ENCODE peak calls at places on chromosomes 6 and 20, in nine cellular contexts. C is OCI-LY7, I is prostate gland, L is pancreas, H is fibroblast of lung, S is left ventricle myocardium inferior, U is astrocyte, V is cardiac muscle cell, B is ascending aorta. W is an unnamed sample.

GRCh38 chr20:32914031-32914430 is 55.3 kb downstream of the EFCAB8 start:
- DNase-seq in C (no peak), I (no peak), L (no peak), H (no peak), S (no peak), U (no peak), V (no peak), B (no peak), W (peak; percentile 20)

GRCh38 chr20:57413990-57414389 is 22.8 kb downstream of the RBM38 start:
- DNase-seq in C (no peak), I (no peak), L (no peak), H (no peak), S (no peak), U (no peak), V (no peak), B (no peak), W (no peak)

GRCh38 chr6:118163609-118164008 is 256.5 kb downstream of the SLC35F1 start:
- DNase-seq in C (no peak), I (no peak), L (no peak), H (no peak), S (no peak), U (no peak), V (no peak), B (no peak), W (no peak)

GRCh38 chr20:38751360-38751976 is 3.2 kb downstream of the ACTR5 start:
- DNase-seq in C (peak; percentile 57), I (no peak), L (no peak), H (peak; percentile 22), S (no peak), U (peak; percentile 18), V (peak; percentile 57), B (no peak), W (no peak)

GRCh38 chr6:6439778-6440177 is 119.3 kb upstream of the F13A1 start:
- DNase-seq in C (no peak), I (no peak), L (no peak), H (no peak), S (no peak), U (no peak), V (no peak), B (no peak), W (no peak)

GRCh38 chr6:11009353-11009752 is 34.8 kb downstream of the ELOVL2 start:
- DNase-seq in C (no peak), I (no peak), L (no peak), H (peak; percentile 80), S (no peak), U (peak; percentile 77), V (peak; percentile 60), B (no peak), W (no peak)

GRCh38 chr6:1770435-1770843 is 160.7 kb downstream of the FOXC1 start:
- DNase-seq in C (no peak), I (no peak), L (no peak), H (peak; percentile 71), S (no peak), U (peak; percentile 70), V (no peak), B (no peak), W (no peak)

GRCh38 chr20:20204326-20204725 is 152.0 kb downstream of the CFAP61 start:
- DNase-seq in C (no peak), I (no peak), L (no peak), H (no peak), S (no peak), U (no peak), V (no peak), B (no peak), W (no peak)

GRCh38 chr20:8853805-8854338 is 215.0 kb upstream of the PLCB4 start:
- DNase-seq in C (peak; percentile 49), I (peak; percentile 43), L (peak; percentile 38), H (peak; percentile 70), S (no peak), U (peak; percentile 57), V (peak; percentile 91), B (no peak), W (no peak)

GRCh38 chr20:15942130-15942529 is 631.1 kb downstream of the KIF16B start:
- DNase-seq in C (no peak), I (no peak), L (no peak), H (peak; percentile 2), S (no peak), U (no peak), V (no peak), B (no peak), W (no peak)

GRCh38 chr6:164045082-164045481 is 630.6 kb downstream of the QKI start:
- DNase-seq in C (no peak), I (no peak), L (no peak), H (no peak), S (no peak), U (no peak), V (no peak), B (no peak), W (no peak)

GRCh38 chr20:10556519-10557083 is 117.2 kb downstream of the JAG1 start:
- DNase-seq in C (no peak), I (no peak), L (no peak), H (no peak), S (no peak), U (no peak), V (no peak), B (no peak), W (no peak)

GRCh38 chr20:10555393-10555792 is 118.4 kb downstream of the JAG1 start:
- DNase-seq in C (no peak), I (no peak), L (no peak), H (no peak), S (no peak), U (no peak), V (no peak), B (no peak), W (no peak)

GRCh38 chr20:10557685-10558084 is 116.1 kb downstream of the JAG1 start:
- DNase-seq in C (peak; percentile 2), I (no peak), L (no peak), H (peak; percentile 41), S (no peak), U (peak; percentile 24), V (no peak), B (no peak), W (no peak)

GRCh38 chr20:10554285-10554684 is 119.2 kb downstream of the SLX4IP start:
- DNase-seq in C (no peak), I (no peak), L (no peak), H (no peak), S (no peak), U (no peak), V (no peak), B (no peak), W (no peak)

GRCh38 chr20:10555865-10556308 is 117.9 kb downstream of the JAG1 start:
- DNase-seq in C (no peak), I (no peak), L (no peak), H (peak; percentile 75), S (no peak), U (peak; percentile 70), V (peak; percentile 63), B (no peak), W (no peak)
- H3K4me1 ChIP-seq in C (no peaks in the 10 kb centered on the region), I (no peaks in the 10 kb centered on the region), L (peaks cover 13% of the 10 kb centered on the region), H (peaks cover 8% of the 10 kb centered on the region), S (peaks cover 23% of the 10 kb centered on the region), U (peaks cover 38% of the 10 kb centered on the region), V (peaks cover 32% of the 10 kb centered on the region), B (peaks cover 3% of the 10 kb centered on the region), W (peaks cover 16% of the 10 kb centered on the region)

GRCh38 chr6:148959008-148959407 is 212.2 kb downstream of the UST start:
- DNase-seq in C (no peak), I (no peak), L (no peak), H (no peak), S (no peak), U (no peak), V (peak; percentile 21), B (no peak), W (no peak)

GRCh38 chr6:148963738-148964137 is 216.9 kb downstream of the UST start:
- DNase-seq in C (no peak), I (no peak), L (no peak), H (no peak), S (no peak), U (no peak), V (no peak), B (no peak), W (no peak)

GRCh38 chr6:148962854-148963515 is 216.2 kb downstream of the UST start:
- DNase-seq in C (no peak), I (no peak), L (no peak), H (no peak), S (no peak), U (no peak), V (no peak), B (no peak), W (no peak)

GRCh38 chr6:148954934-148955915 is 208.4 kb downstream of the UST start:
- DNase-seq in C (no peak), I (no peak), L (no peak), H (no peak), S (no peak), U (no peak), V (peak; percentile 65), B (no peak), W (no peak)

GRCh38 chr6:148959511-148959910 is 212.7 kb downstream of the UST start:
- DNase-seq in C (no peak), I (no peak), L (no peak), H (no peak), S (no peak), U (no peak), V (no peak), B (no peak), W (no peak)
- H3K27ac ChIP-seq in C (no peak overlapping the region), I (no peak overlapping the region), L (no peak overlapping the region), H (no peak overlapping the region), S (no peak overlapping the region), U (no peak overlapping the region), V (peak overlapping the region; percentile 39), B (no peak overlapping the region), W (no peak overlapping the region)

DNA sequence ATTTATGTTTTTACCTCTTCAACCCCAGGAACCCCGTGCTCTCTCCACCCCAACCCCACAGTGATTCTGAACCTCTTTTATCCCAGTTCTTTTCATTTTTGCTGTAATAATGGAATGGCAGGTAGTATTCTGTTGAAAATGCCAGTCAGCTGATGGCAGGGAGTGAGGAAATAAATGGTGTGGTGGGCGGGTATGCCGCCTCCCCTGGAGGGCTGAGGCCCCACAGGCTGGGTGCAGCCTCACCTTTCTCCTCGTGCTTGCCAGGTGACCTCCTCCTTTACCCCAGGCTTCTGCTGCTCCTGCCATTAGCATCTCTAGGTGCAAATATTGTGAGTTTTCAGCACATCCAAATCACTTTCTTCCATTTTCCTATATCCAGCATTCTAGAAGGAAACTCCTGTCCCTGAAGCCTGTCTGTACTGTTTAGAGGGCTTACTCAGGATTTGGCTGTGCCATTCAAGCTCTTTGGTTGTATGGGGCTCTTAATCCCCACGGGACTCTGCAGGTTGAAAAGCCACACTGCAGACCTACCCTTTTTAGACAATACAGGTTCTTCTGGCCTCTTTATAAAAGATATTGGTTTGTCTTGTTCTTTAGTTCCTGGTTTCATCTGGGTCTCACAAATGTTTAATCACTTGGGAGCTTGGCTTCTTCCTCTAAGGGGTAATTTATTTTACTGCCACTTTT is 201.8 kb downstream of the JARID2 start:
- DNase-seq in C (peak; percentile 48), I (no peak), L (no peak), H (no peak), S (no peak), U (no peak), V (no peak), B (no peak), W (no peak)
- H3K4me1 ChIP-seq in C (peaks cover 25% of the 10 kb centered on the region), I (peaks cover 4% of the 10 kb centered on the region), L (peaks cover 8% of the 10 kb centered on the region), H (peaks cover 6% of the 10 kb centered on the region), S (peaks cover 78% of the 10 kb centered on the region), U (peaks cover 16% of the 10 kb centered on the region), V (peaks cover 6% of the 10 kb centered on the region), B (no peaks in the 10 kb centered on the region), W (peaks cover 45% of the 10 kb centered on the region)

DNA sequence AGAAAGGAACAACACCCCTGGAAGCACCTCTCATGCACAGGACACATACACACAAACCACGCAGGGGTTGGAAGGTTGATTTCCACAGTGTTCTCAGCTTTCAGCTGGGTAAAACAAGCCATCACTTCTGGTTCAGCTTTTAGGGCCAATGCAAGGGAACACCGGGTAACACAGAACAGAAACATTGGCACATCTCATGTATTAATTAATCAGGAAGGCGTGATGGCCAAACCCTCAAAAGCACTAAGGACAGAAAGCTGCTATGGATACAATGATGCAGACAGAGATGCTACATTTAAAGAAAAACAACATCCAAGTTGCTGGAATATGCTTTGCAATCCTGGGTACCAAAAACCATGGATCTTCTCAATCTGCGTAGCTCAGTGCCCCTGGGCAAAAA is 104.3 kb upstream of the BEND6 start:
- DNase-seq in C (no peak), I (no peak), L (no peak), H (no peak), S (no peak), U (no peak), V (no peak), B (no peak), W (no peak)
- H3K27ac ChIP-seq in C (no peak overlapping the region), I (no peak overlapping the region), L (no peak overlapping the region), H (peak overlapping the region; percentile 89), S (peak overlapping the region; percentile 75), U (peak overlapping the region; percentile 96), V (no peak overlapping the region), B (peak overlapping the region; percentile 67), W (no peak overlapping the region)